ENCODE peak calls at places on chromosome 2, in four cellular contexts. G, Z, R and V are unnamed samples.

GRCh38 chr2:240786871-240787311 is 33.1 kb downstream of the KIF1A start:
- DNase-seq in G (peak), Z (no peak), R (no peak), V (no peak)

GRCh38 chr2:75702593-75702992 is 8.1 kb downstream of the GCFC2 start:
- DNase-seq in G (no peak), Z (no peak), R (no peak), V (no peak)

GRCh38 chr2:217160978-217161973 is 301.4 kb upstream of the TNP1 start:
- DNase-seq in G (no peak), Z (no peak), R (no peak), V (no peak)

GRCh38 chr2:24122356-24123211 is 550 bp downstream of the PFN4 start:
- DNase-seq in G (no peak), Z (no peak), R (no peak), V (no peak)

GRCh38 chr2:66839551-66840320 is 404.8 kb downstream of the MEIS1 start:
- DNase-seq in G (no peak), Z (no peak), R (no peak), V (no peak)

GRCh38 chr2:232487385-232488096 is at the start of gene ECEL1:
- DNase-seq in G (no peak), Z (no peak), R (peak), V (no peak)

GRCh38 chr2:111202266-111203040 is 81.7 kb downstream of the BCL2L11 start:
- DNase-seq in G (no peak), Z (no peak), R (no peak), V (no peak)

GRCh38 chr2:96952976-96953610 is 33.3 kb downstream of the FAM178B start:
- DNase-seq in G (no peak), Z (no peak), R (peak), V (no peak)

GRCh38 chr2:20707601-20708000 is 40.7 kb downstream of the GDF7 start:
- DNase-seq in G (no peak), Z (no peak), R (no peak), V (peak)

GRCh38 chr2:8676191-8676914 is 5.5 kb upstream of the ID2 start:
- DNase-seq in G (peak), Z (no peak), R (no peak), V (no peak)

GRCh38 chr2:230661072-230661957 is 51.3 kb upstream of the CAB39 start:
- DNase-seq in G (no peak), Z (no peak), R (no peak), V (no peak)

GRCh38 chr2:216012133-216012829 is 1.1 kb downstream of the MREG start:
- DNase-seq in G (no peak), Z (no peak), R (no peak), V (no peak)

GRCh38 chr2:9081750-9082149 is 78.3 kb upstream of the MBOAT2 start:
- DNase-seq in G (no peak), Z (no peak), R (no peak), V (no peak)